ENCODE peak calls at places on chromosomes 1 and 21, in seven cellular contexts. F is HepG2, H is IMR-90, N is SK-N-SH, U is GM12878, R is K562, G is H1. Z is an unnamed sample.

GRCh38 chr1:185512442-185512841 is 195.4 kb upstream of the IVNS1ABP start:
- DNase-seq in N (no peak), F (no peak), H (peak), G (no peak), U (no peak), R (no peak), Z (no peak)

GRCh38 chr1:183330335-183330734 is 87.8 kb downstream of the NMNAT2 start:
- DNase-seq in G (no peak), U (no peak), N (no peak), H (no peak), R (no peak), F (no peak), Z (no peak)

GRCh38 chr21:21373969-21374368 is 375.8 kb downstream of the NCAM2 start:
- DNase-seq in R (no peak), U (no peak), N (no peak), G (no peak), F (no peak), H (no peak), Z (no peak)

GRCh38 chr1:97066860-97067259 is 345.3 kb downstream of the PTBP2 start:
- DNase-seq in H (no peak), U (no peak), R (no peak), G (no peak), N (no peak), F (no peak), Z (no peak)

GRCh38 chr1:56970280-56970679 is 4.5 kb upstream of the C8B start:
- DNase-seq in U (no peak), G (no peak), F (peak), N (no peak), R (no peak), H (no peak), Z (no peak)

GRCh38 chr1:155185783-155186265 is 12.2 kb downstream of the TRIM46 start:
- DNase-seq in H (no peak), F (no peak), G (no peak), U (no peak), R (no peak), N (no peak), Z (no peak)

GRCh38 chr1:225427249-225428065 is at the start of gene LBR:
- DNase-seq in F (no peak), N (peak), H (peak), R (no peak), G (no peak), U (no peak), Z (no peak)

GRCh38 chr1:17089496-17089895 is 29.8 kb downstream of the PADI2 start:
- DNase-seq in N (no peak), F (no peak), G (no peak), R (no peak), H (no peak), U (no peak), Z (no peak)

GRCh38 chr1:89125571-89126233 is at the start of gene GBP2:
- DNase-seq in G (no peak), U (peak), H (peak), F (peak), R (no peak), N (no peak), Z (peak)

GRCh38 chr1:197017558-197018146 is 40.3 kb downstream of the CFHR5 start:
- DNase-seq in H (no peak), R (no peak), N (peak), U (no peak), G (no peak), F (no peak), Z (no peak)

GRCh38 chr1:241706257-241706656 is 54.2 kb downstream of the WDR64 start:
- DNase-seq in G (no peak), N (no peak), R (no peak), U (no peak), F (no peak), H (no peak), Z (peak)

GRCh38 chr21:43902441-43902840 is 37.4 kb downstream of the AGPAT3 start:
- DNase-seq in N (no peak), H (peak), G (no peak), U (no peak), F (no peak), R (peak), Z (no peak)

GRCh38 chr1:202214089-202214843 is 20.7 kb downstream of the LGR6 start:
- DNase-seq in G (no peak), F (no peak), H (no peak), R (no peak), U (no peak), N (peak), Z (no peak)

GRCh38 chr21:33212159-33212851 is 17.4 kb upstream of the IFNAR2 start:
- DNase-seq in U (no peak), G (no peak), N (no peak), F (no peak), H (peak), R (no peak), Z (no peak)

GRCh38 chr1:207904377-207904902 is 6.5 kb downstream of the CD34 start:
- DNase-seq in U (no peak), H (no peak), R (no peak), N (no peak), F (no peak), G (no peak), Z (no peak)
- TF ChIP-seq RFX5 in U (no peak), H (no peak), R (no peak), N (no peak), F (no peak), G (no peak), Z (no peak)

GRCh38 chr1:24363994-24364393 is 44.8 kb downstream of the GRHL3 start:
- DNase-seq in F (no peak), U (no peak), R (no peak), H (no peak), G (no peak), N (no peak), Z (no peak)
- H3K4me2 ChIP-seq in F (no peak), U (no peak), R (no peak), H (no peak), G (no peak), N (no peak), Z (peak)

DNA sequence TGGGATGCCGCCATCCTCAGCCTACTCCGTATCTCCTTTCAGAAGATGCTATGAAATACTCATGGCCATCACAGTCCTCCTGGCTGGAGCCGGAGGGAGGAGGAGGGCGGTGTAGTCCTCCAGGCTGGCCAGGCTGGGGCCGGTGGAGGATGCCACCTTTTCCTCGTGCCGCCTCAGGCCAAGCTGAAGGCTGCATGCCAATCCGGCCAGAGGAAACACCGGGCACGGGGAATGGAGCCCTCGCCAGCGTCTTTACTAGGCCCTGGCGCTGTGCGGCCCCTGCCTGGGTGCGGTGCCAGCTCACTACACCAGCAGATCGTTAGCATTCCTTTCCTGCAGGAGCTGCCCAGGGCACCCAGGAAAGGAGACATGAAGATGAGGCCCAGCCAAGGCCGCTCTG is 70.1 kb downstream of the CASZ1 start:
- DNase-seq in G (no peak), F (no peak), N (no peak), H (no peak), U (no peak), R (no peak), Z (no peak)
- TF ChIP-seq RFX5 in G (no peak), F (no peak), N (no peak), H (no peak), U (no peak), R (no peak), Z (no peak)

GRCh38 chr1:101741910-101742309 is 254.8 kb downstream of the OLFM3 start:
- DNase-seq in H (no peak), N (no peak), U (no peak), R (no peak), F (no peak), G (no peak), Z (no peak)
- H3K4me2 ChIP-seq in H (no peak), N (no peak), U (no peak), R (no peak), F (no peak), G (no peak), Z (no peak)

DNA sequence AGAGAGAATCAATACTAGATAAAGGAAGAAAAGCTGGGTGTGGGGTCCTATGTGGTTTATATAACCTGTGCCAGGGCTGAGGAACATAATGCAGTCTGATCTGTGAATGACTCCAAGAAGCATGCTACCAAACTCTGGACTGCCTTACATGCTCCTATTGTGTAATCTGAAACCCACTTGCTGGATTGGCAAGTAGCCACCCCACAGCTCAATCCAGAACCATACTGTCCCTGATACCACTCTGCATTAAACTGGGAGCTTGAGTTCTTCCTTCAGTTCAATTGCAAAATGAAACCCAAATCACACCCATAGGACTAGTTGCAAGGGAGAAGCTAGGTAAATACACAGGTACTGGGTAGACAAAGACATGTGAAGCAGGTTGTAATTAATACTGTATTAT is 115.4 kb upstream of the NEGR1 start:
- DNase-seq in G (no peak), U (no peak), F (no peak), N (no peak), R (no peak), H (peak), Z (no peak)
- TF ChIP-seq RFX5 in G (no peak), U (no peak), F (no peak), N (no peak), R (no peak), H (no peak), Z (no peak)

GRCh38 chr1:192158181-192158580 is at the start of gene RGS18:
- DNase-seq in N (no peak), U (peak), G (no peak), R (no peak), F (no peak), H (peak), Z (no peak)

GRCh38 chr1:192159034-192159433 is 772 bp downstream of the RGS18 start:
- DNase-seq in G (no peak), N (no peak), F (no peak), R (no peak), H (no peak), U (no peak), Z (no peak)

GRCh38 chr1:192159769-192160168 is 1.5 kb downstream of the RGS18 start:
- DNase-seq in G (no peak), N (no peak), R (no peak), F (no peak), H (no peak), U (no peak), Z (no peak)

GRCh38 chr1:192161974-192162373 is 3.7 kb downstream of the RGS18 start:
- DNase-seq in N (no peak), H (no peak), F (no peak), G (no peak), R (no peak), U (no peak), Z (no peak)

DNA sequence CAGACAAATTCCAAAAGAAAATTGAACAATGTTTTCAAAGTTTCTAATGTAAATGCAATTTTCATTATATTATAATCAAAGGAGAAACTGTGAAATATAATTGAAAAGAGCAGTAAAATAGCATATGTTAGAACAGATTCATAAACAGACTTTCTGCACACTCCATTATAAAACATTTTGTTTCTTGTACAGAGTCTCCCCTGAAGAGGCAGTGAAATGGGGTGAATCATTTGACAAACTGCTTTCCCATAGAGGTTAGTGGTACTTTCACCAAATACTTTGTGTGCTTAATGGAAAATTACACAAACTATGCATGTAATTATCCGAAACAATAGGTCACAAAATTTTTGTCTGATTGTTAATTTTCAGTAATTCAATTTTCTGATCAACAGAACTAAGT is 1.9 kb downstream of the RGS18 start:
- DNase-seq in H (peak), U (no peak), G (no peak), R (no peak), N (no peak), F (no peak), Z (no peak)
- H3K4me2 ChIP-seq in H (peak), U (no peak), G (no peak), R (no peak), N (no peak), F (no peak), Z (no peak)

DNA sequence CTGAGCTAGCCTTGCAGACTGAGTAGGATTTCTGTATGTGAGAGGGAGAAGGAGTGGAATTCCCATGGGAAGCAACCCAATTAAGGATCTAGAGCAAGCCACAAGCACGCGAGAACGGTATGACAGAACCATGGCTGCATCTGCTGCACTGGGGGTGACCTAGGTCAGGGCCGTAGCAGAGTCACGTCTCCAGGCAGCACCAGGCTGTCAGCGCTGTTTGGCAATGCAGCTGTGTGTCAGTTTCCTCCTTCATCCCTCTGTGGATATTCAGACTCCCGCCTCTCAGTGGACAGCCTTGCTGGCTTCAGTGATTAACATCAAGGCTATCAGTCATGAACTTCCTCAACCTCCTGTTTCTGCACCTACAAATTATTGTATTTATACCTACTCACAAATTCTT is 118.1 kb upstream of the PPP2R5A start:
- DNase-seq in F (no peak), G (no peak), H (peak), R (no peak), N (no peak), U (no peak), Z (no peak)
- TF ChIP-seq RFX5 in F (no peak), G (no peak), H (no peak), R (no peak), N (no peak), U (no peak), Z (no peak)

DNA sequence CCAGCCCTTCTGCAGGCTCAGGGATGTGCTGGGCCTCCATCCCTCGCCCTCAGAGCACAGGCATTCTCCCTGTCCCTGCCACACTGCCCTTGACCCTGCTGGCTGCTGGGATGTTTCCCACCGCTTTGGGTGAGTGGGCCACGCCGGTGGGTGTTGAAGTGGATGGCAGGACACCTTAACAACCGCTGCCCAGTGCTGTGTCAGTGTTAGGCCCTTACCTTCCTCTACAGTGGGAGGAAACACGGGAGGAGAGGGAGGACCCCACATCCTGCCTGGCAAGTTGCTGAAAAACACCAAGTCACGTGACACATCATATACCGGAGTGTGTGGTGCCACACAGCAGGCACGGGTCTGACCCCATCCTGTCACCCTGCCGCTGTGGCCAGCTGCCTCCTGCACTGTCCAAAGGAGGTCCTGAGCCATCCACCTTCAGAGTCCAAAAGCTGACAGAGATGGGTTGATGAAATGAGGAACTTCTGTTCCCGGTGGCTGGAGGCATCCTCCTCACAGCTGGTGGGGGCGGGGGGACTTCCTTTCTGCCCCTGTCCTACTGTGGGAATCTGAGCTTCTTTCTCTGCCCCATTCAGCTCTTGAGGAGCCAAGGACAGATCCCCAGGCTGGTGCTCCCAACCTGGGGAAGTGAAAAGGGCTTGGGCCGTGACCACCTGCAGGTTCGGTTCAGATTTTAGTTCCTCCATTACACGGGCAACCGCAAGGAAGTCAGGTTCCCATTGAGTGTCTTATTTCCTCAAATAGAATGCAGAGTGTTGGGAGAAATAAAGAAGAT is 3.2 kb upstream of the THEMIS2 start:
- DNase-seq in H (no peak), N (no peak), G (no peak), R (no peak), F (no peak), U (peak), Z (no peak)
- H3K4me2 ChIP-seq in H (no peak), N (no peak), G (no peak), R (peak), F (peak), U (peak), Z (no peak)

Z was measured in A549.